ENCODE peak calls at places on chromosomes 7 and 10, in nine cellular contexts. N is NCI-H1092; R is HCT116; X is CD4-positive, alpha-beta T cell; E is cardiac muscle cell; D is LoVo; P is hippocampal formation; C is RWPE1; A is ACHN. H is an unnamed sample.

GRCh38 chr10:74012480-74012879 is 14.6 kb downstream of the VCL start:
- DNase-seq in E (no peak), D (no peak), A (no peak), R (no peak), P (no peak), N (no peak), C (no peak), X (no peak), H (no peak)

GRCh38 chr10:44983066-44983894 is 4.7 kb upstream of the DEPP1 start:
- DNase-seq in N (no peak), R (no peak), X (no peak), A (no peak), E (no peak), P (no peak), C (no peak), D (no peak), H (no peak)

GRCh38 chr7:264541-265191 is 25.3 kb upstream of the FOXL3 start:
- DNase-seq in N (peak), R (no peak), C (peak), X (no peak), P (no peak), A (no peak), E (no peak), D (peak), H (no peak)

GRCh38 chr7:55469271-55469681 is 103.0 kb downstream of the VOPP1 start:
- DNase-seq in A (no peak), R (no peak), N (peak), P (no peak), C (no peak), X (peak), E (no peak), D (no peak), H (no peak)

GRCh38 chr10:119665901-119666708 is 14.9 kb downstream of the BAG3 start:
- DNase-seq in D (no peak), E (peak), A (peak), X (no peak), C (no peak), R (no peak), N (no peak), P (no peak), H (no peak)

GRCh38 chr10:86651021-86651471 is 3.3 kb upstream of the OPN4 start:
- DNase-seq in D (no peak), P (no peak), A (no peak), E (no peak), N (no peak), R (no peak), C (no peak), X (no peak), H (no peak)

GRCh38 chr10:48805848-48806247 is 121.2 kb downstream of the WDFY4 start:
- DNase-seq in R (no peak), P (no peak), N (no peak), E (peak), X (no peak), C (no peak), D (no peak), A (no peak), H (no peak)

GRCh38 chr7:20344396-20344795 is 13.7 kb downstream of the ITGB8 start:
- DNase-seq in X (no peak), D (no peak), E (no peak), R (no peak), A (no peak), C (no peak), P (no peak), N (no peak), H (no peak)

GRCh38 chr7:39252916-39253315 is 275.2 kb downstream of the POU6F2 start:
- DNase-seq in N (no peak), E (peak), R (no peak), P (no peak), A (no peak), X (no peak), C (no peak), D (no peak), H (no peak)

GRCh38 chr10:73060738-73061635 is 35.7 kb downstream of the P4HA1 start:
- DNase-seq in N (no peak), X (no peak), A (peak), P (no peak), C (peak), D (peak), E (peak), R (peak), H (peak)

GRCh38 chr10:79983286-79983909 is 34.5 kb upstream of the SFTPD start:
- DNase-seq in P (no peak), R (no peak), A (no peak), D (no peak), N (no peak), C (no peak), E (no peak), X (no peak), H (no peak)

GRCh38 chr10:74824184-74825032 is 2.0 kb upstream of the KAT6B start:
- DNase-seq in P (no peak), D (no peak), A (peak), C (no peak), E (peak), R (no peak), X (peak), N (no peak), H (no peak)

GRCh38 chr10:31745612-31746376 is 182.8 kb downstream of the ARHGAP12 start:
- DNase-seq in C (peak), R (peak), N (no peak), E (peak), D (peak), P (no peak), X (no peak), A (peak), H (no peak)

GRCh38 chr7:110921478-110922210 is 169.3 kb upstream of the LRRN3 start:
- DNase-seq in D (no peak), E (peak), P (no peak), N (no peak), A (no peak), C (no peak), X (no peak), R (no peak), H (no peak)

GRCh38 chr7:1735262-1735661 is 65.2 kb downstream of the ELFN1 start:
- DNase-seq in N (no peak), X (no peak), E (no peak), A (no peak), R (no peak), C (no peak), P (no peak), D (no peak), H (no peak)

GRCh38 chr10:26439436-26440090 is 1.4 kb downstream of the APBB1IP start:
- DNase-seq in R (no peak), N (no peak), D (no peak), P (no peak), E (no peak), X (no peak), A (peak), C (no peak), H (no peak)

GRCh38 chr7:5703572-5704533 is 77.6 kb downstream of the RNF216 start:
- DNase-seq in A (no peak), E (no peak), D (no peak), N (no peak), X (no peak), C (no peak), P (no peak), R (no peak), H (no peak)

GRCh38 chr7:94423116-94423515 is 28.4 kb downstream of the COL1A2 start:
- DNase-seq in X (no peak), P (no peak), D (no peak), N (no peak), A (no peak), E (peak), R (no peak), C (no peak), H (no peak)